ENCODE peak calls at places on chromosomes 4 and X, in six cellular contexts. Y is WERI-Rb-1, H is cardiac muscle cell, K is uterus, T is fibroblast of lung, M is hepatocyte. L is an unnamed sample.

GRCh38 chr4:75080888-75081287 is 148.0 kb downstream of the PARM1 start:
- DNase-seq in Y (no peak), M (no peak), K (no peak), T (no peak), H (no peak), L (no peak)

GRCh38 chr4:110483516-110483915 is 7.6 kb downstream of the ENPEP start:
- DNase-seq in K (no peak), H (no peak), M (no peak), Y (no peak), T (peak; percentile 70), L (no peak)

GRCh38 chr4:122450847-122451246 is 5.7 kb downstream of the IL2 start:
- DNase-seq in Y (peak; percentile 66), H (peak; percentile 19), K (no peak), M (peak; percentile 11), T (no peak), L (peak; percentile 3)

GRCh38 chr4:101238706-101239105 is 108.6 kb downstream of the PPP3CA start:
- DNase-seq in K (no peak), M (no peak), Y (no peak), H (peak; percentile 72), T (peak; percentile 70), L (no peak)

GRCh38 chr4:54942735-54943134 is 182.7 kb downstream of the KDR start:
- DNase-seq in Y (no peak), T (no peak), K (no peak), H (no peak), M (no peak), L (no peak)

GRCh38 chr4:151573474-151573873 is 164.5 kb downstream of the FHIP1A start:
- DNase-seq in H (no peak), Y (no peak), T (no peak), M (no peak), K (no peak), L (no peak)

GRCh38 chr4:4864940-4865704 is 5.7 kb downstream of the MSX1 start:
- DNase-seq in Y (no peak), T (no peak), K (no peak), M (peak; percentile 17), H (no peak), L (no peak)

GRCh38 chr4:120215350-120215749 is 148.7 kb upstream of the MAD2L1 start:
- DNase-seq in Y (no peak), K (no peak), H (no peak), M (no peak), T (no peak), L (no peak)

GRCh38 chr4:77819409-77819835 is 254 bp upstream of the CNOT6L start:
- DNase-seq in K (no peak), H (peak; percentile 27), Y (peak; percentile 25), T (peak; percentile 17), M (peak; percentile 81), L (peak; percentile 70)

GRCh38 chr4:112284166-112284565 is 1.5 kb downstream of the TIFA start:
- DNase-seq in T (peak; percentile 3), H (peak; percentile 22), K (no peak), Y (peak; percentile 24), M (no peak), L (no peak)

GRCh38 chrX:48904180-48904579 is 6.5 kb downstream of the PQBP1 start:
- DNase-seq in T (no peak), K (no peak), H (no peak), Y (no peak), M (no peak), L (no peak)

DNA sequence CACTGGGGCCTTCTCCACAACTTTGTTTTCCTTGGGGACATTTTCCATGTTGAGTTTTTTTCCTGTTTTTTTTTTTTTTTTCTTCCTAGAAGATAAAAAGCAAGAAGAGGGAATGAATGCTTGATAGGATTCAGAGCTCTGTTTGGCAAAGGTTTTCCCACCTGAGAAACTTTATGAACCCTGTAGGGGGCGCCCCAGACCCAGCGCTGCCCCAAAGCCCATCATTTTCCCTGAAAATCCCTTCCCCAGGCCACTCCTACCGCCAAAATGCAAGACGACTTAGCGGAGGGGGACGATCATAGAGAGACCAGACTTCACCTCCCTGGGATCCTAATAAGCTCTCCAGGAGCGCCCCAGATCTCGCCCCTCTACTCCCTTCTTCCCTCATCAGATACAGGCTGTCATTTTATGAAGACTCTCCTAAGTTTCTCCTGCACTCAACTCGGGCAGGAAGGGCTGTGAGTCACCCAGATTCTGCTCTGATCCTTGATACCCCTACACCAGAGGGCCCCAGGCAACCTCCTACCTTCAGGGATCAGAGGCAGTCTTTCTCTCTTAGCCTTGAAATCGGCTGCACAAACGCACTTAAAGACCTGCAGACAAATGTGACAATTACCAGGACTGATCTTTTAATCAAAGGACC is 1.4 kb downstream of the BEX5 start:
- DNase-seq in H (no peak), M (no peak), Y (no peak), T (no peak), K (no peak), L (peak; percentile 48)
- TF ChIP-seq CTCF in H (no peak), M (no peak), Y (peak; percentile 23), T (no peak), K (no peak), L (peak; percentile 25)

GRCh38 chr4:123529278-123529568 is 132.6 kb downstream of the SPRY1 start:
- DNase-seq in Y (no peak), K (no peak), T (no peak), H (no peak), M (no peak), L (no peak)

GRCh38 chr4:123528501-123529277 is 132.1 kb downstream of the SPRY1 start:
- DNase-seq in H (no peak), M (no peak), T (no peak), K (no peak), Y (no peak), L (no peak)

GRCh38 chr4:123524958-123525628 is 128.5 kb downstream of the SPRY1 start:
- DNase-seq in H (no peak), M (peak; percentile 25), Y (no peak), T (no peak), K (no peak), L (no peak)

GRCh38 chr4:123530357-123530756 is 133.8 kb downstream of the SPRY1 start:
- DNase-seq in K (no peak), H (no peak), M (no peak), Y (no peak), T (no peak), L (no peak)

GRCh38 chr4:123526511-123526910 is 129.9 kb downstream of the SPRY1 start:
- DNase-seq in H (no peak), T (no peak), Y (no peak), K (no peak), M (no peak), L (no peak)
- TF ChIP-seq CTCF in H (no peak), T (no peak), Y (no peak), K (no peak), M (no peak), L (no peak)

DNA sequence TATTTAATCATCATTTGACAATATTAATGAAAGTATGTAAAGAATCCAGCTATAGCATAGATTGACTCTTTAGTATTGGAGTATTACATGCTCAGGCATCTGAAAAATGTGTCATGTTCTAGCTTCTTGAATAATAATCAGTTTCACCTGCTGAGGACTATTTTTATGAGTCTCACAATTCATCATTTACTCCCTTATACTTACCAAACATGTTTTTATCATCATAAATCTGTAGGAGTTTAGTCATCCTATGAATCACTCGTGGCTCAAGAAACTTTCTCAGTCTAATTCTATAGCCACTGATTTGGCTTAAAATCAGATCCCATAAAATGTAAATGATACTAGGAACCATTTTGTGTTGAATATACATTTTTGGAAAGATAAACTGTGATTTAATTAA is 1616.1 kb downstream of the C4orf33 start:
- DNase-seq in H (no peak), Y (no peak), T (peak; percentile 12), K (no peak), M (no peak), L (no peak)
- TF ChIP-seq CTCF in H (no peak), Y (no peak), T (no peak), K (no peak), M (no peak), L (no peak)

DNA sequence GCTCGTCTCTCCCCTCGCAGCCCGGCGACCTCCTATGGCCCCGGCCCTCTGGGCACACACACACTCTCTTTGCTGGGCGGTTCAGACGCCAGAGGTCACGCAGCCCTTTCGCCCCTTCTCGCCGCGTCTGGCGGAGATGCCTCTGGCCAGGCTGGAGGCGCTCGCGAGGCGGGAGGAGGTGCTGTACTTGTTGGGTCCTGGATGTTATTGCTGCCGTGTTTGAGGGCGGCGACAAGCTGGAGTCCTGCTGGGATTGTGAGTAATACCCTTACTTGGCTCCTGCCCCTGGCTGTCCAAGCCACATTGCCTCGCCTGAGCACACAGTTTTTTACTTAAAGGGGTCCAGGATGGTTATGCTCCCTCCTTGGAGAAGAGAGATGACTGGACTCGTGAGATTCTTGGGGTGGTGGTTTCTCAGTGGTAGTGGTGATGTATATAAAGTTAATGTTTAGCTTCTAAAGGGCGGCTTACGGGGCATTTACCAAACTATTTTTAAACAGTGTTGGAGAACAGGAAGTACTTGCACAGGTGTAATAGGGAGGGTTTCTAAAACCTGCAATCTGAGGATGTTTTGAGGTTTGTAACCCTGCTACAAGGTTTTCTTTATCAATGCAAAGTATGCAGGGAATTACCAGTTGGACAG is 572 bp downstream of the USP53 start:
- DNase-seq in T (peak; percentile 95), H (peak; percentile 95), Y (peak; percentile 95), M (peak; percentile 90), K (peak; percentile 82), L (peak; percentile 82)
- TF ChIP-seq CTCF in T (peak; percentile 29), H (peak; percentile 45), Y (peak; percentile 70), M (peak; percentile 28), K (no peak), L (no peak)

GRCh38 chr4:16844796-16845586 is 53.5 kb downstream of the LDB2 start:
- DNase-seq in Y (no peak), M (no peak), K (no peak), H (peak; percentile 20), T (peak; percentile 73), L (no peak)
- TF ChIP-seq CTCF in Y (no peak), M (no peak), K (no peak), H (no peak), T (no peak), L (no peak)

DNA sequence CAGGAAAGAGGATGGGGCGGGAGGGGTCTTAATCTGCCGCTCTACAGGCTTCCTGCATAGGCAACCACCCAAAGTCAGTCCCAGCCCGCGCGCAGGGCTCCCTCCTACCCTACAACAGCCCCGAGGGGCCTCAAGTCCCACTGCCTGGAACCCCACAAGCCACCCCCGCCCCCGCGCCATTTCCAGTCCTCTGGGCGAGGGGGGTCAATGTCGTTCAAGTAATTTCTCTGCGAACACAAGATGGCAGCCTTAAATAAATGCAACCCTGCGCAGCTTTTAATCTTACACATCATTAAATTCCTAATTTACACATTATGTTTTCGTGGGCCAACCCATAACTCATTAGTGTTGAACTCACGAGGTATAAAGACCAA is 92.9 kb downstream of the BCOR start:
- DNase-seq in K (no peak), T (no peak), H (no peak), Y (no peak), M (no peak), L (peak; percentile 16)
- TF ChIP-seq CTCF in K (no peak), T (no peak), H (no peak), Y (no peak), M (no peak), L (no peak)

L was measured in nephron progenitor cell.